ENCODE peak calls at places on chromosome 3, in four cellular contexts. D, M, C and K are unnamed samples. For H3K9me3, the result is how much of the 10 kb centered on the place peaks cover.

GRCh38 chr3:132268956-132269355 is 48.3 kb upstream of the ACP3 start:
- DNase-seq in M (no peak), D (no peak), C (no peak), K (no peak)

GRCh38 chr3:113498221-113499005 is 16.5 kb downstream of the SPICE1 start:
- DNase-seq in D (no peak), M (no peak), C (no peak), K (no peak)

GRCh38 chr3:102059145-102059943 is 210.0 kb downstream of the NFKBIZ start:
- DNase-seq in D (no peak), C (peak), M (no peak), K (no peak)

GRCh38 chr3:65678480-65678879 is 360.2 kb downstream of the MAGI1 start:
- DNase-seq in D (no peak), C (no peak), M (no peak), K (no peak)

GRCh38 chr3:127669541-127670228 is 3.1 kb upstream of the ABTB1 start:
- DNase-seq in D (no peak), C (no peak), M (no peak), K (no peak)

GRCh38 chr3:134722899-134723484 is 72.1 kb upstream of the EPHB1 start:
- DNase-seq in D (no peak), M (no peak), C (no peak), K (no peak)

GRCh38 chr3:9548991-9549390 is 4.6 kb downstream of the LHFPL4 start:
- DNase-seq in D (no peak), C (no peak), M (no peak), K (no peak)

GRCh38 chr3:33980252-33980651 is 181.8 kb downstream of the PDCD6IP start:
- DNase-seq in M (peak), C (peak), D (peak), K (no peak)

GRCh38 chr3:47440131-47440530 is 35.6 kb downstream of the SCAP start:
- DNase-seq in M (peak), C (no peak), D (no peak), K (no peak)

GRCh38 chr3:151008699-151009098 is 36.2 kb upstream of the CLRN1 start:
- DNase-seq in C (no peak), D (peak), M (no peak), K (no peak)

GRCh38 chr3:28667646-28668376 is 319.2 kb upstream of the AZI2 start:
- DNase-seq in D (peak), C (peak), M (peak), K (peak)

GRCh38 chr3:142319094-142319493 is 93.7 kb upstream of the GK5 start:
- DNase-seq in C (no peak), M (peak), D (no peak), K (peak)

GRCh38 chr3:41302295-41302694 is 103.0 kb downstream of the CTNNB1 start:
- DNase-seq in D (no peak), M (no peak), C (no peak), K (no peak)

GRCh38 chr3:165532851-165533250 is 304.4 kb downstream of the BCHE start:
- DNase-seq in D (no peak), M (no peak), C (no peak), K (no peak)

GRCh38 chr3:189519458-189519857 is 111.7 kb upstream of the TP63 start:
- DNase-seq in M (no peak), C (no peak), D (no peak), K (no peak)

GRCh38 chr3:14252321-14253021 is 73.9 kb downstream of the LSM3 start:
- DNase-seq in C (no peak), D (no peak), M (no peak), K (no peak)

DNA sequence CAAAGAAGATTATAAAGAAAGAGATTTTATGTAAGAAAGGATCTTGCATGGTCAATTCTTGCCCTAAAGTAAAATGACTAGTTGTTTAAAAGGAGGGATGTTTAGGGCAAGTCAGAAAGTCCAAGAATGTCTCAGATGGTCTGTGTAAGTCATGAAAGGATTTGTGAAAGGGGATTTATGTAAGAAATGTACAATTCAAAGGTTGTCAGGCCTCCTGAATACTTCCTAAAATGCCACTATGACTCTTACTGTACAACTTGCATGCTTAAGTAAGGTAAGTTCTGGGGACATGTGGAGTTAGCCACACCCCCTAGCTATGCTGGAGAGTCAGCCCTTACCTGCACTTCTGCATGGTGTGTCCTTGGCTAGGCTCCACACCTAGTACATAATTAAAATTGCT is 328.9 kb upstream of the TGFBR2 start:
- DNase-seq in M (no peak), C (no peak), D (no peak), K (no peak)
- H3K9me3 ChIP-seq in M (under half), C (under half), D (under half), K (under half)

GRCh38 chr3:124629492-124629891 is 100.8 kb upstream of the UMPS start:
- DNase-seq in M (no peak), C (no peak), D (no peak), K (no peak)

GRCh38 chr3:124625084-124625483 is 105.2 kb upstream of the UMPS start:
- DNase-seq in D (no peak), C (no peak), M (no peak), K (no peak)

GRCh38 chr3:124630994-124631393 is 99.3 kb upstream of the UMPS start:
- DNase-seq in M (no peak), D (no peak), C (no peak), K (no peak)

GRCh38 chr3:124628865-124629264 is 101.4 kb upstream of the UMPS start:
- DNase-seq in M (no peak), D (no peak), C (no peak), K (no peak)

DNA sequence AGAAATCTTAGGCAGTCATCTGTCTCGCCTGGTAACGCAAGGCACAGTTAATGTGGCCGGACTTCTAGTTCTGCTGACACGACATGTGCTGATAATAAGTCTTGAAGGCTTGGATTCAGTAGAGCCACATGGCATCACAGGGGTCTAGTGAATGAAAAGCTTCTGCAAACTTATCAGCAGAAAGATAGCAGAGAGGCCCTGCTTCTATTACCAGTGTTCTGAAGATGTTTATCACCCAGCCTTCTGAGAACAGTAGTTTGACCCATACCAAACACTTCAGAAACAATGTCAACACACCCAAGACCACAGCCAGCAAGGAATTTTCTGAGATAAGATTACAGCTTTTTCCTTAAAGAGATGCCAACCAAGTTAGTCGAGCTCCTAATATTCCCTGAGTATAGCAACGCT is 102.7 kb upstream of the UMPS start:
- DNase-seq in C (no peak), M (no peak), D (no peak), K (no peak)
- TF ChIP-seq JUNB in C (no peak), M (no peak), D (no peak), K (no peak)

GRCh38 chr3:32258869-32259268 is 20.4 kb downstream of the CMTM8 start:
- DNase-seq in D (no peak), M (no peak), C (no peak), K (no peak)
- H3K9me3 ChIP-seq in D (under half), M (under half), C (under half), K (under half)

GRCh38 chr3:66991478-66991877 is 6.6 kb upstream of the KBTBD8 start:
- DNase-seq in M (no peak), D (no peak), C (no peak), K (peak)
- TF ChIP-seq JUNB in M (no peak), D (no peak), C (no peak), K (no peak)

DNA sequence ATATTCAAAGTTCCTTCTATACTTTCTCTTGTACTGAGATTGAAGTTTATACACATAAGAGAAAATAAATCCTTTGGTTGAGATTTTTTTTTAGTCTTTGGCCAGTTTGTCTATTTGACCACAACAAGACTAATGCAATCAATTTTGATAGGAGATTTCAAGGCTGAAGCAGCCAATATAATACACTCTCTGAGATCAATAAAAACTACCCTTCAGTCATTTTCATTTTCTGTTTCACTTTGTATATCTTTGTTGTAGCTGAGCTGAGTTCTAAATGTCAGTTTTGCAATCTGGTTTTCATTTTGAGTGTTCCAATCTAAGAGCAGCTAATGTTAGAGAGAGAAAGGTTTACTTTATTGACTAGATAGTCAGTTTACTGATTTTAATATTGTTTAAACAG is 623.8 kb upstream of the ROBO1 start:
- DNase-seq in C (peak), M (no peak), D (no peak), K (no peak)
- H3K9me3 ChIP-seq in C (under half), M (under half), D (under half), K (under half)

DNA sequence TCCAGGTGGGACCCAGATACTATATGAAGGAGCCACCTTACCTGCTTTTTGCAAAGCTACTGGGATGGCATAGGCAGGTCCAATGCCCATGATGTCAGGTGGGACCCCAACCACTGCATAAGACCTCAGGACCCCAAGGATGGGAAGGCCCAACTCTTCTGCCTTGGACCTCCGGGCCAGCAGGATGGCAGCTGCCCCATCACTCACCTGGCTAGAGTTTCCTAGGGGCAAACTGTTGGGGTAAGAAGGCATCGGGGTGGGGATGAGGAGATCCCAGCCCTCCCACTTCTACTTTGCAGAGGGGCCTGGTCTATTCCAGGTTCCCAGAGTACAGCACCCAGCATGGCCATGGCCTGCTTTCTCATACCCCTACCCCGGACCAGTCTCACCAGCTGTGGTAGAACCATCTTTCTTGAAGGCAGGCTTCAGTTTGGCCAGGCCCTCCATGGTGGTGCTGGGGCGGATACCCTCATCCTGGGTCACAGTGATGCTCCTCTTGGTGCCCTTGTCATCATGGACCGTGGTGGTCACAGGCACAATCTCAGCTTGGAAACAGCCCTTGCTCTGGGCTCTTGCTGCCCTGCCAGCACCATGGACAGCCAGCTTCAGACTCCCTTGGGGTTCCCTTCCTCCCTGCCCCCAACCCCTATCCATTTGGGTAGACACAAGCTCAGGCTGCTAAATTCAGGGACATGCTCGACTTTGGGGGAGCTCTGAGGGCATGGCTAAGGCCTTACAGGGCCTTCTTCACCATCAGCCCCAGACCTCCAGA is 10.6 kb downstream of the ACAA1 start:
- DNase-seq in M (no peak), D (no peak), C (no peak), K (no peak)
- TF ChIP-seq JUNB in M (no peak), D (no peak), C (no peak), K (no peak)

GRCh38 chr3:110946810-110947209 is 124.8 kb upstream of the NECTIN3 start:
- DNase-seq in M (peak), C (no peak), D (no peak), K (no peak)

GRCh38 chr3:110940074-110940473 is 131.5 kb upstream of the NECTIN3 start:
- DNase-seq in D (no peak), C (no peak), M (peak), K (no peak)

DNA sequence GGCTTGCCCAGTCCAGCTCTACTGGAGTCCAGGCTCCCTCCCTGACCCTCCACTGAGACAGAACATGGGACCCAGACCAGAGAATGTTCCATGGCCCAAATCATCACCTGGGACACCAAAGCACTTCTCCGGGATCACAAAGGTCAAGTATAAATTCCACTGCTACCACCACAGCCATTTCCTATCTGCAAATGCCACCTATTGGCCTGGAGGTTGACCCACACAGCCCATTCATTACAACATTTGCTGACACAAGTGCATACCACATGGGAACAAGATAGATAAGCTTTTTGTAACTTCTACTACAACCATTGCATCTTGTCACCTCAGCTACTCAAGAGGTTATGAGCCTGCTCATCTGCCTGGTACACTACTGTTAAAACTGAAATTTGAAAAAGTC is 126.8 kb upstream of the NECTIN3 start:
- DNase-seq in M (peak), D (no peak), C (no peak), K (no peak)
- H3K9me3 ChIP-seq in M (under half), D (under half), C (under half), K (under half)

GRCh38 chr3:197027896-197028710 is 1.5 kb downstream of the MELTF start:
- DNase-seq in C (no peak), D (no peak), M (no peak), K (peak)

GRCh38 chr3:197028711-197029510 is 706 bp downstream of the MELTF start:
- DNase-seq in D (no peak), C (no peak), M (no peak), K (peak)

GRCh38 chr3:197031315-197032285 is 2.0 kb upstream of the MELTF start:
- DNase-seq in M (peak), D (peak), C (no peak), K (peak)

GRCh38 chr3:197030379-197031314 is 1.0 kb upstream of the MELTF start:
- DNase-seq in D (no peak), C (no peak), M (no peak), K (peak)

GRCh38 chr3:197029511-197030167 is at the start of gene MELTF:
- DNase-seq in C (no peak), M (peak), D (peak), K (peak)
- TF ChIP-seq JUNB in C (no peak), M (no peak), D (no peak), K (no peak)

DNA sequence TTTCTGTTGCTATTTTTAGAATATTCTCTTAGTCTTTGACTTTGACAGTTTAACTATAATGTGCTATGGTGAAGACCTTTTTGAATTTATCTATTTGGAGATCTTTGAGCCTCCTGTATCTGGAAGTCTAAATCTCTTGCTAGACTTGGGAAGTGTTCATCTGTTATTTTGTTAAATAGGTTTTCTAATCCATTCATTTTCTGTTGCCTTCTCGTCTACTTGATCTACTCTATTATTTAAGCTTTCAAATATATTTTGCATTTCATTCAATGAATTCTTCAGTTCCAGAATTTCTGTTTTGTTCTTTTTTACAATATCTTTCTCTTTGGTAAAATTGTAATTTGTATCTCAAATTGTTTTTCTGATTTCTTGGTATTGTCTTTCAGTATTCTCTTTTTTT is 47.8 kb downstream of the LEKR1 start:
- DNase-seq in C (no peak), D (no peak), M (no peak), K (no peak)
- H3K9me3 ChIP-seq in C (under half), D (under half), M (under half), K (under half)